ENCODE peak calls at places on chromosomes 4 and X, in five cellular contexts. One of them, this sample, is unnamed.

GRCh38 chr4:25925486-25926201 is 11.6 kb downstream of the SMIM20 start:
- DNase-seq in astrocyte of the spinal cord: peak
- DNase-seq in CD8-positive, alpha-beta T cell: no peak
- DNase-seq in pancreas: no peak
- DNase-seq in glutamatergic neuron: peak
- DNase-seq in this sample: peak

GRCh38 chr4:13980317-13980716 is 352.8 kb upstream of the BOD1L1 start:
- DNase-seq in astrocyte of the spinal cord: peak
- DNase-seq in CD8-positive, alpha-beta T cell: no peak
- DNase-seq in pancreas: no peak
- DNase-seq in glutamatergic neuron: no peak
- DNase-seq in this sample: no peak

GRCh38 chr4:76498550-76498949 is 63.5 kb downstream of the SHROOM3 start:
- DNase-seq in astrocyte of the spinal cord: no peak
- DNase-seq in CD8-positive, alpha-beta T cell: no peak
- DNase-seq in pancreas: no peak
- DNase-seq in glutamatergic neuron: no peak
- DNase-seq in this sample: no peak

GRCh38 chr4:124873361-124874171 is 161.0 kb upstream of the ANKRD50 start:
- DNase-seq in astrocyte of the spinal cord: no peak
- DNase-seq in CD8-positive, alpha-beta T cell: no peak
- DNase-seq in pancreas: no peak
- DNase-seq in glutamatergic neuron: no peak
- DNase-seq in this sample: no peak

GRCh38 chr4:153947124-153947523 is 158.2 kb upstream of the SFRP2 start:
- DNase-seq in astrocyte of the spinal cord: no peak
- DNase-seq in CD8-positive, alpha-beta T cell: no peak
- DNase-seq in pancreas: no peak
- DNase-seq in glutamatergic neuron: no peak
- DNase-seq in this sample: no peak

GRCh38 chrX:13471269-13471668 is 98.1 kb upstream of the EGFL6 start:
- DNase-seq in astrocyte of the spinal cord: no peak
- DNase-seq in CD8-positive, alpha-beta T cell: no peak
- DNase-seq in pancreas: no peak
- DNase-seq in glutamatergic neuron: peak
- DNase-seq in this sample: no peak

GRCh38 chr4:78552398-78553396 is 1.1 kb downstream of the ANXA3 start:
- DNase-seq in astrocyte of the spinal cord: no peak
- DNase-seq in CD8-positive, alpha-beta T cell: no peak
- DNase-seq in pancreas: no peak
- DNase-seq in glutamatergic neuron: no peak
- DNase-seq in this sample: no peak

GRCh38 chr4:78237360-78237759 is 180.2 kb downstream of the FRAS1 start:
- DNase-seq in astrocyte of the spinal cord: no peak
- DNase-seq in CD8-positive, alpha-beta T cell: no peak
- DNase-seq in pancreas: no peak
- DNase-seq in glutamatergic neuron: no peak
- DNase-seq in this sample: no peak

GRCh38 chr4:25694466-25694865 is 38.8 kb downstream of the SLC34A2 start:
- DNase-seq in astrocyte of the spinal cord: no peak
- DNase-seq in CD8-positive, alpha-beta T cell: no peak
- DNase-seq in pancreas: no peak
- DNase-seq in glutamatergic neuron: no peak
- DNase-seq in this sample: no peak

DNA sequence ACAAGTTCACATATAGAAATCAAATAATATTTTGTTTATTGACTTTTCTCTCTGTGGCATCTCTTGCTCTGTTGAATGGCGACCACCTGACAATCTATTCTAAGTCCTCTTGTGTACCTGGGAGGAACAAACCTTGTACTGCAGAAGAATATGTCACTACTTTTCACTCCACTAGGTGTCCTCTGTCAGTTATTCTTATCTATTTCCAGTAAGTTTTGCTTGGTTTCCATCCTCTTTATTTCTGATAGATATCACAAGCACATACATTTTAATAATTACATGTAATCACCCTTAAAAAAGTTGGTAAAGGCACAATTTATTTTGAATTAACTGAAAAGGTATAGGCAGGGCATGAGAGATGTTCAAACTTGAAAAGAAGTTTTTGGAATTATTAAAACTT is 238.4 kb downstream of the SNCA start:
- DNase-seq in astrocyte of the spinal cord: peak
- DNase-seq in CD8-positive, alpha-beta T cell: no peak
- DNase-seq in pancreas: no peak
- DNase-seq in glutamatergic neuron: no peak
- DNase-seq in this sample: no peak
- TF ChIP-seq CTCF in astrocyte of the spinal cord: peak
- TF ChIP-seq CTCF in CD8-positive, alpha-beta T cell: no peak
- TF ChIP-seq CTCF in pancreas: no peak
- TF ChIP-seq CTCF in glutamatergic neuron: peak
- TF ChIP-seq CTCF in this sample: peak

GRCh38 chr4:158768577-158769174 is at the start of gene FNIP2:
- DNase-seq in astrocyte of the spinal cord: peak
- DNase-seq in CD8-positive, alpha-beta T cell: peak
- DNase-seq in pancreas: peak
- DNase-seq in glutamatergic neuron: peak
- DNase-seq in this sample: peak
- TF ChIP-seq CTCF in astrocyte of the spinal cord: no peak
- TF ChIP-seq CTCF in CD8-positive, alpha-beta T cell: no peak
- TF ChIP-seq CTCF in pancreas: no peak
- TF ChIP-seq CTCF in glutamatergic neuron: no peak
- TF ChIP-seq CTCF in this sample: no peak

GRCh38 chrX:143648705-143649104 is 12.8 kb upstream of the SLITRK4 start:
- DNase-seq in astrocyte of the spinal cord: no peak
- DNase-seq in CD8-positive, alpha-beta T cell: no peak
- DNase-seq in pancreas: no peak
- DNase-seq in glutamatergic neuron: no peak
- DNase-seq in this sample: peak
- TF ChIP-seq CTCF in astrocyte of the spinal cord: peak
- TF ChIP-seq CTCF in CD8-positive, alpha-beta T cell: no peak
- TF ChIP-seq CTCF in pancreas: no peak
- TF ChIP-seq CTCF in glutamatergic neuron: peak
- TF ChIP-seq CTCF in this sample: peak

DNA sequence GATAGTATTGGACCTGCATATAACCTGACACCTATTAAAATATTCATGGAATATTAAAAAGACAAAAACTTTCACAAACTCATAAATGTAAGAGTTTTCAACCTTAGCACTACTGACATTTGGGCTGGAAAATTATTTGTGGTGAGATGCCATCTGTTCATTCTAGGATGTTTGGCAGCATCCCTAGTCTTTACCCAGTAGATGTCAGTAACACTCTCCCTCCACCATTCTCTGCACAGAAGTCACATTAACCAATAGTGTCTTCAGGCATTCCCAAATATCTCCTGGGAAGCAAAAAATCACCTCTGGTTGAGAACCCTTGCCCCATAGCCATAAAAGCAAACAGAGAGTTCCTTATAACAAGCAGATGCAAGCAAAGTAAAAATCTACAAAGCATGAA is 41.4 kb upstream of the NDST4 start:
- DNase-seq in astrocyte of the spinal cord: no peak
- DNase-seq in CD8-positive, alpha-beta T cell: no peak
- DNase-seq in pancreas: no peak
- DNase-seq in glutamatergic neuron: no peak
- DNase-seq in this sample: no peak
- TF ChIP-seq CTCF in astrocyte of the spinal cord: peak
- TF ChIP-seq CTCF in CD8-positive, alpha-beta T cell: no peak
- TF ChIP-seq CTCF in pancreas: no peak
- TF ChIP-seq CTCF in glutamatergic neuron: no peak
- TF ChIP-seq CTCF in this sample: peak

GRCh38 chr4:57211131-57211530 is 100.9 kb upstream of the IGFBP7 start:
- DNase-seq in astrocyte of the spinal cord: no peak
- DNase-seq in CD8-positive, alpha-beta T cell: no peak
- DNase-seq in pancreas: no peak
- DNase-seq in glutamatergic neuron: no peak
- DNase-seq in this sample: no peak
- TF ChIP-seq CTCF in astrocyte of the spinal cord: no peak
- TF ChIP-seq CTCF in CD8-positive, alpha-beta T cell: no peak
- TF ChIP-seq CTCF in pancreas: no peak
- TF ChIP-seq CTCF in glutamatergic neuron: no peak
- TF ChIP-seq CTCF in this sample: no peak

GRCh38 chr4:54945838-54946237 is 179.6 kb downstream of the KDR start:
- DNase-seq in astrocyte of the spinal cord: no peak
- DNase-seq in CD8-positive, alpha-beta T cell: no peak
- DNase-seq in pancreas: no peak
- DNase-seq in glutamatergic neuron: no peak
- DNase-seq in this sample: no peak
- TF ChIP-seq CTCF in astrocyte of the spinal cord: peak
- TF ChIP-seq CTCF in CD8-positive, alpha-beta T cell: peak
- TF ChIP-seq CTCF in pancreas: no peak
- TF ChIP-seq CTCF in glutamatergic neuron: no peak
- TF ChIP-seq CTCF in this sample: no peak

GRCh38 chr4:147843162-147843561 is 111.3 kb downstream of the ARHGAP10 start:
- DNase-seq in astrocyte of the spinal cord: no peak
- DNase-seq in CD8-positive, alpha-beta T cell: no peak
- DNase-seq in pancreas: no peak
- DNase-seq in glutamatergic neuron: no peak
- DNase-seq in this sample: no peak
- TF ChIP-seq CTCF in astrocyte of the spinal cord: peak
- TF ChIP-seq CTCF in CD8-positive, alpha-beta T cell: no peak
- TF ChIP-seq CTCF in pancreas: peak
- TF ChIP-seq CTCF in glutamatergic neuron: no peak
- TF ChIP-seq CTCF in this sample: peak

GRCh38 chrX:134377537-134377936 is 82.4 kb upstream of the HPRT1 start:
- DNase-seq in astrocyte of the spinal cord: peak
- DNase-seq in CD8-positive, alpha-beta T cell: no peak
- DNase-seq in pancreas: no peak
- DNase-seq in glutamatergic neuron: no peak
- DNase-seq in this sample: no peak
- TF ChIP-seq CTCF in astrocyte of the spinal cord: peak
- TF ChIP-seq CTCF in CD8-positive, alpha-beta T cell: no peak
- TF ChIP-seq CTCF in pancreas: no peak
- TF ChIP-seq CTCF in glutamatergic neuron: no peak
- TF ChIP-seq CTCF in this sample: peak

GRCh38 chrX:130555341-130555740 is 153.6 kb downstream of the RBMX2 start:
- DNase-seq in astrocyte of the spinal cord: no peak
- DNase-seq in CD8-positive, alpha-beta T cell: no peak
- DNase-seq in pancreas: no peak
- DNase-seq in glutamatergic neuron: no peak
- DNase-seq in this sample: no peak
- TF ChIP-seq CTCF in astrocyte of the spinal cord: no peak
- TF ChIP-seq CTCF in CD8-positive, alpha-beta T cell: no peak
- TF ChIP-seq CTCF in pancreas: no peak
- TF ChIP-seq CTCF in glutamatergic neuron: no peak
- TF ChIP-seq CTCF in this sample: no peak

This sample was measured in neural crest cell.